ENCODE peak calls at places on chromosomes 3 and 15, in five cellular contexts. J is IMR-90, H is neuronal stem cell, F is mesenchymal stem cell, O is H1. B is an unnamed sample.

GRCh38 chr3:46535746-46536145 is 30.4 kb downstream of the LRRC2 start:
- DNase-seq in J (no peak), H (no peak), F (no peak), O (no peak), B (no peak)

GRCh38 chr15:62850791-62851291 is 191.7 kb upstream of the TPM1 start:
- DNase-seq in J (peak), H (peak), F (peak), O (peak), B (peak)

GRCh38 chr15:73685561-73685960 is 1.4 kb downstream of the CD276 start:
- DNase-seq in J (peak), H (no peak), F (peak), O (no peak), B (peak)

GRCh38 chr15:43105077-43105769 is 615 bp downstream of the UBR1 start:
- DNase-seq in J (peak), H (no peak), F (no peak), O (no peak), B (peak)

GRCh38 chr15:50100484-50100883 is 18.5 kb downstream of the ATP8B4 start:
- DNase-seq in J (no peak), H (no peak), F (no peak), O (no peak), B (no peak)

GRCh38 chr15:85417276-85417675 is 36.9 kb downstream of the AKAP13 start:
- DNase-seq in J (no peak), H (no peak), F (no peak), O (no peak), B (no peak)

GRCh38 chr15:35191783-35192182 is 106.7 kb upstream of the NANOGP8 start:
- DNase-seq in J (no peak), H (no peak), F (no peak), O (no peak), B (no peak)

GRCh38 chr15:100115066-100115710 is 226.6 kb downstream of the ADAMTS17 start:
- DNase-seq in J (no peak), H (no peak), F (no peak), O (no peak), B (no peak)

GRCh38 chr15:73856458-73857192 is 16.7 kb upstream of the TBC1D21 start:
- DNase-seq in J (no peak), H (no peak), F (no peak), O (no peak), B (no peak)

GRCh38 chr3:157410945-157411344 is 25.7 kb upstream of the PTX3 start:
- DNase-seq in J (no peak), H (no peak), F (no peak), O (no peak), B (no peak)

GRCh38 chr15:57196865-57197264 is 179.4 kb upstream of the CGNL1 start:
- DNase-seq in J (peak), H (no peak), F (no peak), O (no peak), B (no peak)

DNA sequence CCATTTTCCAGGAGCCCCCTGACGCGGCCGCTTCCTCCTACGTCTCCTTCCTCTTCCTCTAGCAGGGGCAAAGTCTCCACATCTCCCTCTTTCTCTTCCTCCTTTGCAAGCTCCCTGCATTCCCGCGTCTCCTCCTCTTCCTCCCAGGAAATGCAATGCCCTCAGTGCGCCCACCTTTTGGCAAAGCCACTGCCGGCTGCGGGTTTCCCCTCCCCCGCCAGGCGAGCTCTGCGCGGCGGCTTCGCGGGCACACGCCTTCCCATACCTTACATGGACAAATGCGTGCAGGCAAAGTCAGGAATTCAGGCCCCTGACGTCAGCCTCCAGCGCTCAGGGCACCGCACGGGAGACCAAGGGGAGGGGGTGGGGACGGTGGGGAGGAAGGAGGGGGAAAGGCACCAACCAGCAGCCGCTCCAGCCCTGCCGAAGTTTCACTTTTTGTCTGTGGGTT is 434 bp upstream of the LPP start:
- DNase-seq in J (peak), H (peak), F (peak), O (peak), B (peak)
- H4K91ac ChIP-seq in J (peak), H (peak), F (peak), O (no peak), B (peak)

GRCh38 chr15:89749526-89749925 is 1.5 kb downstream of the MESP1 start:
- DNase-seq in J (no peak), H (no peak), F (no peak), O (no peak), B (no peak)

GRCh38 chr15:89749059-89749458 is 2.0 kb downstream of the MESP1 start:
- DNase-seq in J (no peak), H (no peak), F (no peak), O (no peak), B (no peak)

GRCh38 chr15:89751748-89752147 is 699 bp upstream of the MESP1 start:
- DNase-seq in J (no peak), H (no peak), F (no peak), O (no peak), B (peak)

GRCh38 chr15:89750560-89751542 is at the start of gene MESP1:
- DNase-seq in J (peak), H (peak), F (peak), O (peak), B (peak)

DNA sequence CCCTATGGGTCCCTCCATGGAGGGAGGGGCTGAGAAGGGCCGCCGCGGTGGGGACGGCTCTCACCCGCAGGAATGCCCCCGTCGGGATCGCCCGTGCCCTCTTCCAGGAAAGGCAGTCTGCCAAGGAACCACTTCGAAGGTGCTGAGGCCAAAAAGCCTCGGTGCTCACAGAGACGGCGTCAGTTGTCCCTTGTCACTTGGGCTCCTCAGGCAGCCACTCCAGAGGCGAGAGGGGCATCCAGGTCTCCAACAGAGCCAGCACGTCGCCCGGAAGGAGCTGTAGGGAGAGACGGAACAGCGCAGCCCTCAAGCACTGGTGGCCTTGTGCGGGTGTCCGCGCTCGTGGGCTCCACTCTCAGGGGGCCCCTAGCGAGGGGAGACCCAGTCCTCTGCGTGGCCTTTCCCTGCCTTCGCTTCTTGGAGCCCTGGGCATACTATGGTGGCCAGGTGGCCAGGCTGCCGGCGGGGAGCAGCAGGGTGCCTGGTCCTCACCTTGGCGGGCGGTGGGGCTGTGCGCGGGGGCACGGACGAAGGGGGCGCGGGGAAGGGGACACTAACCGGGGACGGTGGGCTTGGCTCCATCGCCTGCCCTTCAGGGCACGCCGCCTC is 994 bp downstream of the MESP1 start:
- DNase-seq in J (no peak), H (no peak), F (no peak), O (no peak), B (no peak)
- H3K9ac ChIP-seq in J (no peak), H (peak), F (peak), O (no peak), B (no peak)

DNA sequence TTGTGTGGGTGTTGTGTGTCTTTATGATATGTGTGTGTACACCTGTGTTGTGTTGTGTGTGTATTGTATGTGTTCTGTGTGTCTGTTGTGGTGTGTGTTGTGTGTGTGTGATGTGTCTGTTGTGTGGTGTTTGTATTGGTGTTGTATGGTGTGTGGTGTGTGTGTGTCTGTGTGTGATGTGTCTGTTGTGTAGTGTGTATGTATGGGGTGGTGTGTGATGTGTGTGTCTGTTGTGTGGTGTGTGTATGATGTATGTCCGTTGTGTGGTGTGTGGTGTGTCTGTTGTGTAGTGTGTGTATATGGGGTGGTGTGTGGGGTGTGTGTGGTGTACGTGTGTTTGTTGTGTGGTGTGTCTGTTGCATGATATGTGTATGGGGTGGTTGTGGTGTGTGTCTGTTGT is 46.6 kb downstream of the ZDHHC19 start:
- DNase-seq in J (no peak), H (no peak), F (no peak), O (no peak), B (no peak)
- H3K4me3 ChIP-seq in J (no peak), H (no peak), F (no peak), O (no peak), B (peak)

GRCh38 chr3:186193534-186194450 is 84.9 kb upstream of the ETV5 start:
- DNase-seq in J (no peak), H (peak), F (peak), O (peak), B (no peak)
- H4K91ac ChIP-seq in J (no peak), H (no peak), F (no peak), O (peak), B (no peak)

DNA sequence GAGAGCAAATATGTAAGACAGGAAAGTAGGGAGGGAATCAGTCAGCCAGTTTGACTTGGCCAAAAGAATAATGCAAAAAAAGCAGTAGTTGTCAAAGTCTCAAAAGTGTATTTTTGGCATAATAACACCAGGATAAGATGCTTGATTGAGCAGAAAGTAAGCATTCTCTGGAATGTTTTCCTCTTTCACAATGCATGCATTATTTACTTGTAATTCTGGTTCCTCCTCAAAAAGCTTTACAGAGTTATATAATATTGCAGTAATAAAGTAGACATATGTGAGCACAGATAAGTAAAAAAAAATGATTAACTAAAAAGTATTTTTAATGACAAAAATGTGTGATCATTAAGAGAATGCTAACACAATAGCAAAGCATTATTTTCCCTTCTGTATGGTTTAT is 285.9 kb upstream of the BCHE start:
- DNase-seq in J (no peak), H (no peak), F (no peak), O (no peak), B (no peak)
- H3K9ac ChIP-seq in J (no peak), H (no peak), F (no peak), O (no peak), B (no peak)

GRCh38 chr15:78450285-78450858 is 12.4 kb downstream of the IREB2 start:
- DNase-seq in J (no peak), H (no peak), F (no peak), O (no peak), B (no peak)

GRCh38 chr15:78453447-78453846 is 15.4 kb downstream of the IREB2 start:
- DNase-seq in J (no peak), H (no peak), F (no peak), O (no peak), B (no peak)

GRCh38 chr15:78449220-78449999 is 11.4 kb downstream of the IREB2 start:
- DNase-seq in J (no peak), H (no peak), F (peak), O (no peak), B (no peak)

GRCh38 chr15:78454992-78455391 is 17.0 kb downstream of the IREB2 start:
- DNase-seq in J (no peak), H (no peak), F (no peak), O (no peak), B (no peak)

GRCh38 chr15:78452485-78452884 is 14.5 kb downstream of the IREB2 start:
- DNase-seq in J (no peak), H (no peak), F (no peak), O (no peak), B (no peak)
- H3K4me3 ChIP-seq in J (no peak), H (no peak), F (no peak), O (no peak), B (no peak)

DNA sequence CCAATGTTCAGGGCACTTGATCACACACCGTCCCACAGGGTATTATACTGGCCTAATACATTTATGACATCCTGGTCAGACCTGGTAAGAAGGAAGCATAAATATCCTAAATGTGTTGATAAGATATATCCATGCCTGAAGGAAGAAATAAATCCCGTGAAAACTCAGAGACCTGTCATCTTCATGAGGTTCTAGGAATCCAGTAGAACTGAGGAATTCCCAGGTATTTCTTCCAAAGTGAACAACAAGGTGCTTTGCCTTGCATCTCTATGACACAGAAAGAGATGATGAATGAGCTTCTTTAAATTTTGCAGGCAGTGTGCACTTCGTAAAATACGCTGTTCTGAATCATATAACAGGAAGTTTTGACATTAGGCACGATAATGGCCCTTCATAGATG is 78.1 kb upstream of the VGLL3 start:
- DNase-seq in J (no peak), H (no peak), F (no peak), O (no peak), B (peak)
- H4K91ac ChIP-seq in J (no peak), H (no peak), F (no peak), O (no peak), B (no peak)

GRCh38 chr3:116423365-116423764 is 21.9 kb downstream of the LSAMP start:
- DNase-seq in J (peak), H (peak), F (peak), O (no peak), B (no peak)
- H3K9ac ChIP-seq in J (no peak), H (no peak), F (peak), O (no peak), B (no peak)

DNA sequence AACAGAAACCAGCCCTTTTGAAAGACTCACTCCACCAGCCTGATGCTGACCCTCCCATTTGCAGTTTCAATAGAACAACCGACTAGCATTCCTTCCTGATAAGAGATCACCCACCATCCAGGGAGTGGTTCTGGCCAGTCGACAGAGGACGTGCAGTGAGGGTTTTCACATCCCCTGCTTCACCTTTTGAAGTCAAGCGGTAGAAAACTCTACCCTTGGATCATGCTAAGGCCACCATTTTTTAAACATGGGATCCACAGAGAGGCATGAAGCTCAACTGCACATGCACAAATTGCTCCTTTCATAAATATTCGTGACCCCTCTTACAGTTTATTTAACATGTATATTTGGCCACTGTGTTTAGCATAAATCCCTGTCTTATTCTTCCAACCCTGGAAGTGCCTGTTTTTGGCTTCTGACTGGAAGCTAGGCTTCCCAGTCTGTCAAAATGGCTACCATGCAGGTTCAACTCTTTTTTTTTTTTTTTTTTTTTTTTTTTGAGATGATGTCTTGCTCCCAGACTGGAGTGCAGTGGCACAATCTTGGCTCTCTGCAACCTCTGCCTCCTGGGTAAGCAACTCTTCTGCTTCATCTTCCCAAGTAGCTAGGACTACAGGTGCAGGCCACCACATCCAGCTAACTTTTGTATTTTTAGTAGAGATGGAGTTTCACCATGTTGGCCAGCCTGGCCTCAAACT is 1.0 kb upstream of the THUMPD3 start:
- DNase-seq in J (no peak), H (no peak), F (no peak), O (no peak), B (no peak)
- H3K4me3 ChIP-seq in J (peak), H (no peak), F (peak), O (peak), B (no peak)

GRCh38 chr15:92809064-92809879 is 90.9 kb upstream of the CHD2 start:
- DNase-seq in J (peak), H (peak), F (peak), O (peak), B (peak)
- H4K91ac ChIP-seq in J (peak), H (no peak), F (peak), O (peak), B (peak)